ENCODE peak calls at places on chromosomes 12 and 14, in eight cellular contexts. F is heart left ventricle, M is K562, J is body of pancreas, B is gastrocnemius medialis, S is HCT116, T is right lobe of liver, U is upper lobe of left lung. P is an unnamed sample. For H3K36me3 and H3K9me3, the result is how much of the 10 kb centered on the place peaks cover.

GRCh38 chr14:51444381-51445000 is 204.4 kb downstream of the TMX1 start:
- ATAC-seq in M (no peak), S (no peak), J (no peak), B (no peak), F (no peak), T (no peak), U (no peak), P (no peak)

GRCh38 chr14:104855532-104856090 is 9.5 kb upstream of the CEP170B start:
- ATAC-seq in F (no peak), B (no peak), U (peak), M (peak), T (no peak), S (peak), J (no peak), P (no peak)

GRCh38 chr12:40314927-40315326 is 90.1 kb downstream of the LRRK2 start:
- ATAC-seq in B (no peak), F (no peak), J (no peak), U (no peak), S (no peak), M (no peak), T (no peak), P (no peak)

GRCh38 chr14:75723716-75724115 is 62.7 kb downstream of the TTLL5 start:
- ATAC-seq in M (no peak), T (peak), J (no peak), F (peak), B (no peak), U (no peak), S (no peak), P (no peak)

GRCh38 chr14:52103416-52103815 is 34.6 kb upstream of the NID2 start:
- ATAC-seq in T (no peak), U (no peak), J (no peak), S (no peak), F (no peak), M (no peak), B (no peak), P (no peak)

GRCh38 chr12:111445311-111446043 is 39.8 kb downstream of the SH2B3 start:
- ATAC-seq in S (no peak), J (no peak), U (peak), F (no peak), M (no peak), T (no peak), B (no peak), P (peak)

GRCh38 chr12:6771091-6771495 is 1.2 kb upstream of the LAG3 start:
- ATAC-seq in M (no peak), T (peak), J (no peak), F (no peak), S (no peak), B (no peak), U (no peak), P (no peak)

GRCh38 chr12:62372134-62372533 is 94.5 kb upstream of the MON2 start:
- ATAC-seq in J (no peak), T (no peak), S (no peak), F (peak), B (no peak), U (no peak), M (no peak), P (no peak)

GRCh38 chr12:104175726-104176247 is 37.8 kb upstream of the NFYB start:
- ATAC-seq in S (no peak), F (no peak), J (no peak), T (no peak), M (no peak), U (no peak), B (no peak), P (no peak)

GRCh38 chr14:77151918-77152588 is 10.5 kb upstream of the ZDHHC22 start:
- ATAC-seq in J (no peak), U (peak), S (peak), F (no peak), T (peak), B (no peak), M (peak), P (no peak)

GRCh38 chr12:77531912-77532311 is 298.8 kb upstream of the NAV3 start:
- ATAC-seq in F (no peak), J (no peak), S (no peak), U (no peak), T (no peak), B (no peak), M (no peak), P (no peak)

GRCh38 chr14:69013943-69014782 is 35.1 kb upstream of the ACTN1 start:
- ATAC-seq in J (no peak), M (no peak), B (no peak), T (peak), U (peak), S (peak), F (peak), P (no peak)

GRCh38 chr12:31959701-31960391 is 631 bp downstream of the RESF1 start:
- ATAC-seq in U (peak), T (peak), S (peak), F (peak), B (peak), M (peak), J (peak), P (peak)

GRCh38 chr14:105282098-105282725 is 18.6 kb downstream of the BRF1 start:
- ATAC-seq in U (no peak), J (peak), B (no peak), F (no peak), M (no peak), S (no peak), T (no peak), P (no peak)

GRCh38 chr12:49567302-49567610 is 686 bp downstream of the MCRS1 start:
- ATAC-seq in F (peak), T (peak), M (peak), J (peak), U (no peak), B (peak), S (peak), P (no peak)

GRCh38 chr14:90301580-90302181 is 30.1 kb downstream of the NRDE2 start:
- ATAC-seq in U (no peak), B (peak), F (peak), J (peak), S (no peak), M (peak), T (peak), P (peak)

GRCh38 chr12:71469235-71469873 is 29.8 kb downstream of the LGR5 start:
- ATAC-seq in U (no peak), F (peak), S (peak), B (no peak), T (no peak), J (no peak), M (peak), P (no peak)

GRCh38 chr12:26891704-26892103 is 46.1 kb downstream of the INTS13 start:
- ATAC-seq in B (no peak), M (no peak), J (no peak), T (no peak), S (no peak), U (no peak), F (no peak), P (no peak)

GRCh38 chr14:92525318-92526095 is 11.9 kb downstream of the RIN3 start:
- ATAC-seq in B (no peak), J (no peak), T (no peak), U (no peak), F (peak), M (no peak), S (no peak), P (peak)

GRCh38 chr12:45909041-45909713 is 81.2 kb downstream of the SCAF11 start:
- ATAC-seq in T (no peak), U (no peak), B (no peak), J (peak), F (no peak), M (no peak), S (no peak), P (no peak)

GRCh38 chr12:78220811-78221210 is 390.1 kb downstream of the NAV3 start:
- ATAC-seq in T (no peak), B (no peak), F (no peak), U (no peak), M (no peak), J (no peak), S (no peak), P (no peak)

GRCh38 chr12:109562871-109563270 is 10.4 kb downstream of the MMAB start:
- ATAC-seq in F (no peak), M (no peak), T (no peak), U (no peak), J (no peak), B (no peak), S (no peak), P (no peak)

GRCh38 chr12:109561711-109562030 is 11.6 kb downstream of the MMAB start:
- ATAC-seq in J (no peak), T (no peak), M (no peak), B (no peak), U (no peak), F (no peak), S (no peak), P (no peak)

GRCh38 chr12:109559200-109559505 is 14.2 kb downstream of the MMAB start:
- ATAC-seq in T (no peak), M (no peak), S (no peak), F (no peak), B (no peak), J (no peak), U (no peak), P (no peak)

GRCh38 chr12:109559601-109560000 is 13.7 kb downstream of the MMAB start:
- ATAC-seq in J (no peak), U (no peak), S (no peak), M (no peak), F (no peak), B (no peak), T (no peak), P (no peak)

DNA sequence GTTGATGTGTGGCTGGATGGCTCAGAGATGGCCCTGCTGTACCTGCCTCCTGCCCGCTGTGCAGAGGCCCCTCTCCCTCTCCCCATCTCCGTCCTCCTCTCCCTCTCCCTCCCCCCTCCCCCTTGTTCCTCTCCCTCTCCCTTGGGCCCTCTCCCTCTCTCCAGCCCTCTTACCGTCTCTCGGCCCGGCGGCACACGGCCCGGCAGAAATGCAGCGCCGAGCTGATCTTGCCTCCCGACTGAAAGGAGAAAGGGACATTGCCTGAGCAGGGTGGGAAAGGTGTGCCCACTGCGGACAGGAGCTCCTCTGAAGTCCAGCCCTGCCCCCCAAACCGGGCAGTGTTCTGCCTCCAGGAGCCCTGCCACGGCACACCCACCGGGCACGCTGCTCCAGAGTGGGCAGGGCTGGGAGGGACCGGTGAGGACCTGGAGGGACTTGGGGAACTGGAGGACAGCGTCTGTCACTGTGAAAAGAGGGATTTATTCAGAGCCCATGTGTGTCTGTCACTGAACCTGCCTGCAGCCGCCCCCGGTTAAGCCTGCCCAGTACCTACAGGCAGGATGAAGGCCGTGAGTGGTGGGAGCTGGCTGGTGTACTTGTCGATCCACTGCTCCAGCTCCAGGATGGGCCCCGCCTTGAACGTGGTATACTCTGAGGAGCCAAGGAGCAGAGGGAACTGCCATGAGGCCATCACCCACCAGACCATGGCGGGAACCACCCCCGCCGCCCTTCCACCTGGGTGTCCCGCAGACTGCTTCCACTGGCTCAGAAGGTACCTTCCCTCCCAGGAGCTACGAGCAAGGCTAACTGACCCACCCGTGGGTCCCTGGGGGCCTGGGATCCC is 12.2 kb downstream of the MMAB start:
- ATAC-seq in F (no peak), J (no peak), S (no peak), T (no peak), B (no peak), M (no peak), U (no peak), P (no peak)
- H3K36me3 ChIP-seq in F (under half), J (under half), S (under half), T (under half), B (under half), M (under half), U (half or more), P (under half)

DNA sequence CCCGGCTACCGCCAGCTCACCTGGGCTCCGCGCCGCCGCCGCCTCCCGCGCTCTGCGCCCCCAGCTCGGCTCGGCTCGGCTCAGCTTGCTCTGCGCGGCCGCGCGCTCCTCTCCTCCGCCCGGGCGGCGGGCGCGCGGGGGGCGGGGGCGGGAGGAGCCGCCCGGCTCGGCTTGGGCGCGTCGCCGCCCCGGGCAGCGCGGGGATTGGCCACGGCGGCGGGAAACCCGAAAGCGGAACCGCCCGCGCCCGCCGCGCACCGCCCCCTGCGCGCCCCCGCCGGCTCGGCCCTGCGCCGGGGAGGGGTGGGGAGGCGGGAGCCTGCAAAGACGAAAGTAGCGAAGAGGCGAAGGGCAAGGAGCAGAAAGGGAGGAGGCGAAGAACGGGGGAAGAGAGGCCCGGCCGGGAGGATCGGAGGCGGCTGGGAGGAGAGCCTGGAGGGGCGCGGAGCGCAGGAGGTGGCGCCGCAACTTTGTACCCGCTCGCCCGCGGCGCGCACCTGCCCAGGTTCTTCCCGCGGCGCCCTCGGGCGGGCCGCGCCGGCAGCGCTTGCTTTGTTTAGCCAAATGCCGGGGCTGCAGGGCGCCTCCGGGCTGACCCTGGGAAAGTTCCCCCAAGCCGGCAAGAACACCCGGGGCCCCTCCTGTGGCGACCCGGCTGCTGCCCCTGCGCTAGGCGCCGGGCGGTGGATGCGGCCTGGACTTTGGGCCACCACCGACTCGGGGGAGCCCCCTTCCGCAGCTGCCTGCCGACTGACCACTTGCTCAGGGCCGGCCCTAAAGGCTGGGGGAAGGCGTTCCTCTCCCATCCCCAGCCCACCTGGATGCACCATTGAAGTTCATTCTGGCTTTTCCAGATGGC is at the start of gene CAMKK2:
- ATAC-seq in J (peak), M (peak), U (peak), S (peak), T (peak), F (peak), B (peak), P (peak)
- TF ChIP-seq POLR2A in J (peak), M (peak), U (no peak), S (no peak), T (peak), F (peak), B (peak), P (peak)

GRCh38 chr14:106823552-106823951 is 1297.2 kb downstream of the TMEM121 start:
- ATAC-seq in T (no peak), J (no peak), S (no peak), F (no peak), B (no peak), U (no peak), M (no peak), P (no peak)
- H3K9me3 ChIP-seq in T (under half), J (under half), S (under half), F (under half), B (under half), U (under half), M (under half), P (under half)

GRCh38 chr14:22993517-22993916 is 11.2 kb upstream of the AJUBA start:
- ATAC-seq in F (no peak), B (no peak), S (no peak), J (no peak), M (no peak), U (no peak), T (no peak), P (no peak)
- H3K36me3 ChIP-seq in F (under half), B (under half), S (under half), J (under half), M (under half), U (under half), T (under half), P (under half)

GRCh38 chr12:124927325-124928094 is 13.1 kb upstream of the UBC start:
- ATAC-seq in F (peak), M (peak), T (peak), U (peak), J (peak), B (peak), S (peak), P (peak)

GRCh38 chr12:124928912-124929530 is 14.6 kb upstream of the UBC start:
- ATAC-seq in U (no peak), B (no peak), S (no peak), F (no peak), J (no peak), T (no peak), M (peak), P (no peak)

GRCh38 chr12:124929649-124930419 is 15.4 kb upstream of the UBC start:
- ATAC-seq in J (no peak), T (no peak), F (no peak), S (no peak), B (no peak), U (no peak), M (no peak), P (no peak)

GRCh38 chr12:124930576-124930975 is 16.1 kb upstream of the UBC start:
- ATAC-seq in S (no peak), U (no peak), B (no peak), T (no peak), M (no peak), J (no peak), F (no peak), P (no peak)

DNA sequence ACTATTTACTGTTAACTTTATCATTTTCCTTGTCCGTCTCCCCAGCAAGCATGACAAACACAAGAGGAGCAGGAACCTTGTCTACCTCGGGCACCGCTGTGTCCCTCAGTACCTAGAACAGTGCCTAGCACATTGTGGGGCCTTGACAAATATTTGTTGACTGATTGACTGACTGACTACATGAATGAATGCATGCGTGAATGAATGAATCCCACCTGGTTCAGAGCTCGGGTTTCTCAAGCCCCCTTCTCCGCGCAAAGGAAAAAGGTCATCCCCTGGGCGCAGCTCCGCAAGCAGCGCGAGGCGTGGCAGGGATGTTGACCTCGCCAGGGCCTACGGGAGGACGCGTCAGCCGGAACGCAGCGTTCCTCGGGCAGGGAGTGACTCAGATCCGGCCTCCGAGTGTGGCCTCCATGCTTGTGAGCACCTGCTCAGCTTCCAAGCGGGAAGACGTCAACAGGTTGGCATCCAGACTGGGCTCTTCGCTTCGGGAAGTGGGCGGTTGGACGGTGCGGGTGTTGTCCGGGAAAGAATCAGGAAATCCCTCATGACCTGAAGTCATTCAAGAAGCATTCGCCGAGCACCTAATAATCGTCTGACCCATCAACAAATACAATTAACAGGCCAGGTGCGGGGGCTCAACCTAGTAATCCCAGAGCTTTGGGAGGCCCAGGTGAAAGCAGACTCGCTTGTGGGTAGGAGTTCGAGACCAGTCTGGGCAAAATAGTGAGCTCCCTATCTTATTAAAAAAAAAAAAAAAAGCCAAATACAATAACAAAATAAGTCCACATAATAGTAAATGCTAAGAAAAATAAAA is 13.9 kb upstream of the UBC start:
- ATAC-seq in J (peak), U (peak), B (peak), S (peak), F (peak), M (peak), T (peak), P (peak)
- TF ChIP-seq POLR2A in J (no peak), U (no peak), B (peak), S (no peak), F (peak), M (no peak), T (no peak), P (no peak)

DNA sequence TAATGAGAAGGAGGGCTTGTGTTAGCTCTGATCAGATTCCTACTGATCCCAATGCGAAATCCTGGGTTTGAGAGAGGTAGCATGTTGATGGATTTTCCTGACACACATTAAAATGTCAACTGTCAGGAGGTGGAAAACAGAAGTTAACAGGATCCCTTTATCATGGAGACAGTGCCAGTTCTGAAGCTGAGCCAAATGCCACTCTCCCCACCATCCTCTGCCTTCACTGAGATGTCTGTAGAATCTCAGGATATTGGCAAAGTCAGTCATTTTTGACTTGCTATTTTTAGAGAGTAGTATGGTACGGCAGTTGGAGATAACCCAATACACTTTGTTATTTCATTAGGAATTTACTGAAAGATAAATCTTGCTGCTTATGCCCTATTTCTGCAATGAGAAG is 1816.2 kb upstream of the FLRT2 start:
- ATAC-seq in B (no peak), S (no peak), J (no peak), T (no peak), F (no peak), M (no peak), U (no peak), P (no peak)
- H3K9me3 ChIP-seq in B (under half), S (under half), J (under half), T (under half), F (under half), M (under half), U (under half), P (under half)

GRCh38 chr12:9597365-9597764 is 10.4 kb downstream of the KLRB1 start:
- ATAC-seq in U (no peak), S (no peak), F (no peak), T (no peak), M (no peak), B (no peak), J (no peak), P (no peak)
- H3K36me3 ChIP-seq in U (under half), S (under half), F (under half), T (under half), M (under half), B (under half), J (under half), P (under half)

P was measured in gastroesophageal sphincter.